ENCODE peak calls at places on chromosomes 5 and 9, in five cellular contexts. H, S, W, T and Y are unnamed samples.
A peak's percentile ranks its signal among the peaks of the same experiment; 100 is the strongest.

GRCh38 chr9:113633782-113634596 is 170.5 kb downstream of the RGS3 start:
- DNase-seq in W (no peak), T (no peak), H (peak; percentile 70), S (peak; percentile 36), Y (no peak)

GRCh38 chr9:121887553-121888437 is 205.3 kb downstream of the TTLL11 start:
- DNase-seq in H (no peak), T (no peak), S (no peak), W (no peak), Y (peak; percentile 42)

GRCh38 chr9:125991886-125992529 is 244.8 kb downstream of the PBX3 start:
- DNase-seq in S (no peak), W (no peak), T (no peak), H (no peak), Y (no peak)

GRCh38 chr5:122316652-122317051 is 4.6 kb downstream of the SNCAIP start:
- DNase-seq in W (no peak), T (no peak), S (no peak), H (no peak), Y (no peak)

GRCh38 chr5:138338411-138339085 is 482 bp downstream of the FAM53C start:
- DNase-seq in W (no peak), S (no peak), H (no peak), T (peak; percentile 89), Y (peak; percentile 31)

GRCh38 chr9:88388886-88389617 is 808 bp downstream of the SPIN1 start:
- DNase-seq in S (peak; percentile 76), W (no peak), H (peak; percentile 66), T (peak; percentile 87), Y (peak; percentile 91)

GRCh38 chr5:169745441-169746146 is 108.5 kb downstream of the DOCK2 start:
- DNase-seq in W (no peak), H (no peak), S (peak; percentile 33), T (peak; percentile 28), Y (no peak)

GRCh38 chr5:33343661-33344327 is 97.0 kb upstream of the TARS1 start:
- DNase-seq in W (no peak), H (no peak), T (no peak), S (peak; percentile 88), Y (no peak)

GRCh38 chr5:76850543-76851140 is 828 bp downstream of the S100Z start:
- DNase-seq in H (no peak), W (no peak), T (no peak), S (no peak), Y (no peak)

GRCh38 chr5:77642915-77643653 is 4.6 kb upstream of the OTP start:
- DNase-seq in H (no peak), W (no peak), T (no peak), S (no peak), Y (peak; percentile 51)

DNA sequence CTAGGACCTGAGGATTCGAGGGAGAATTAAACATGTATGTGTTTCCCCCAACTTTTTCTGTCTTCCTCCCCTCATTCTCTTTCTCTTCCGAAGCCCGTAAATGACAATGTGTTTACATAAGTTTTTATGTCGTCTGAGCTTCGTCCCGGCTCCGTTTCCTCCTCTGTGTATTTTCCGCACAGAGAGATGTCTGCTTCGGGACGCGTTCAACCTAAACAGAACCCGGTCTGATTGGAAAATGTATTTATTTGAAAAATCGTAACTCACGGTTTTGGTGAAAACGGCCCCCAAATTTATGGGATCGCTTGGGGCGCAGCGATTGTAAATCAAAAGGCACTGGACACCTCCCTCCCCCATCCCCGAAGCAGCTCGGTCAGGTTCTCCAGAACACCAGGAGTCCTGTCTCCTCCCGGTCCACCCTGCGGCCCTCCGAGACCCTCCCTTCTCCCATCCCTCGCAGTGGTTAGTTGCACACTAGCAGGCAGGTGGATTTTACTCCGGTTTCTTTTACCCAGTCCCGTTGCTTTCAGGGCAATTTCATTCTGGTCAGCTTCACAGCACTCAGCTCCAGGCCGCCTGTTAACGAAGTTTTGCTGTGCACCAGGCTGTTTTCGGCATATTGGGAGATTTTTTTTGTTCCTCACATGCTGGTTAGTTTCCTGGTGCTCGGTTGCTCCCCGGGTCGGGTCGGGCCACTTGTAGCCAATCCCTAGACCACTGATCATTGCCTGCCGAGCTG is 5.8 kb upstream of the HAND1 start:
- DNase-seq in S (no peak), H (no peak), W (no peak), T (no peak), Y (no peak)
- TF ChIP-seq MXI1 in S (no peak), H (no peak), W (no peak), T (no peak), Y (no peak)

GRCh38 chr5:6572825-6573380 is 59.9 kb downstream of the NSUN2 start:
- DNase-seq in S (no peak), H (no peak), T (no peak), W (no peak), Y (no peak)
- TF ChIP-seq MXI1 in S (no peak), H (no peak), T (no peak), W (no peak), Y (no peak)

GRCh38 chr9:37582548-37583157 is 6.5 kb upstream of the FBXO10 start:
- DNase-seq in W (no peak), H (peak; percentile 40), T (no peak), S (peak; percentile 86), Y (no peak)
- TF ChIP-seq MXI1 in W (no peak), H (no peak), T (no peak), S (no peak), Y (no peak)

DNA sequence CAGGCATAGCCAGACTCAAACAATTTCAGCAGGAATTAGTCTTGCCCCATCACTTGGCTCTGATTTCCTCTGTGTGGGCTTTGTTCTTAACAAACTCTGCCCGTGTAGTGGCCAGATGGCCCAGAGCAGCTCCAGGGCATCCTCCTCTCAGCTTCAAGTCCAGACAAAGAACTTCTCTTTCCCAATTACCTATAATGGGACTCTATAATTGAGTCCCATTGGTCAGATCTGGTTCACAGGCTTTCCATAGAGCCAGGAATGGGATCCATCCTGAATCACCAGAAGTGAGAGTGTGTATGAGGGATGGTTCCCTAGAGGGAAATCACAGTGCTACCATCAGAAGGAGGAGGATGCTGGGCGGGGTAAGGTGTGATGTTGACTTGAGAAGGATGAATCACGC is 515.8 kb downstream of the KIF4B start:
- DNase-seq in H (no peak), W (no peak), S (no peak), T (no peak), Y (peak; percentile 42)
- TF ChIP-seq MXI1 in H (no peak), W (no peak), S (no peak), T (no peak), Y (no peak)

GRCh38 chr9:19948021-19948420 is 159.2 kb upstream of the SLC24A2 start:
- DNase-seq in W (no peak), S (no peak), T (no peak), H (no peak), Y (no peak)

GRCh38 chr9:19940808-19941207 is 152.0 kb upstream of the SLC24A2 start:
- DNase-seq in T (no peak), S (no peak), W (no peak), H (no peak), Y (peak; percentile 34)

GRCh38 chr9:19946446-19947109 is 157.7 kb upstream of the SLC24A2 start:
- DNase-seq in W (no peak), H (no peak), S (peak; percentile 21), T (no peak), Y (peak; percentile 57)
- TF ChIP-seq MXI1 in W (no peak), H (no peak), S (no peak), T (no peak), Y (no peak)